ENCODE peak calls at places on chromosomes 12 and 14, in six cellular contexts. G is germinal center; Y is NCI-H1417; N is stimulated activated naive CD8-positive, alpha-beta T cell treated with anti-CD3 and anti-CD28 coated beads, Interleukin-15, Interleukin-2, amounts not matched to agents 100 U/mL and 50 U/mL, for 24 hours; S is effector memory CD4-positive, alpha-beta T cell; R is AML-193. P is an unnamed sample.

GRCh38 chr12:111446044-111446581 is 40.4 kb downstream of the SH2B3 start:
- DNase-seq in G (no peak), Y (peak), N (no peak), S (no peak), R (no peak), P (no peak)

GRCh38 chr12:59113831-59114273 is 193.5 kb upstream of the LRIG3 start:
- DNase-seq in G (peak), Y (peak), N (peak), S (no peak), R (peak), P (no peak)

GRCh38 chr12:34298971-34299801 is 276.9 kb downstream of the ALG10 start:
- DNase-seq in G (no peak), Y (no peak), N (no peak), S (no peak), R (no peak), P (no peak)

GRCh38 chr14:57480044-57480443 is 13.6 kb downstream of the CCDC198 start:
- DNase-seq in G (no peak), Y (no peak), N (no peak), S (no peak), R (no peak), P (no peak)

GRCh38 chr12:52370906-52371608 is 3.8 kb upstream of the KRT85 start:
- DNase-seq in G (no peak), Y (no peak), N (no peak), S (no peak), R (no peak), P (no peak)

GRCh38 chr12:82174936-82175335 is 183.3 kb downstream of the CCDC59 start:
- DNase-seq in G (no peak), Y (peak), N (no peak), S (no peak), R (no peak), P (no peak)

GRCh38 chr14:73744874-73745529 is 30.8 kb upstream of the PNMA1 start:
- DNase-seq in G (no peak), Y (no peak), N (no peak), S (no peak), R (no peak), P (no peak)

GRCh38 chr14:102039157-102039556 is 47.7 kb downstream of the HSP90AA1 start:
- DNase-seq in G (no peak), Y (no peak), N (no peak), S (no peak), R (no peak), P (no peak)

GRCh38 chr12:50174971-50175715 is 8.0 kb upstream of the CERS5 start:
- DNase-seq in G (peak), Y (peak), N (no peak), S (no peak), R (peak), P (no peak)

GRCh38 chr12:107306141-107306670 is 212.9 kb upstream of the CRY1 start:
- DNase-seq in G (no peak), Y (no peak), N (no peak), S (no peak), R (no peak), P (no peak)

GRCh38 chr12:24069532-24070395 is 120.3 kb upstream of the SOX5 start:
- DNase-seq in G (no peak), Y (peak), N (no peak), S (no peak), R (no peak), P (no peak)

GRCh38 chr14:69648480-69649414 is 37.4 kb downstream of the SUSD6 start:
- DNase-seq in G (no peak), Y (peak), N (no peak), S (no peak), R (no peak), P (no peak)

GRCh38 chr12:26614217-26614616 is 218.8 kb downstream of the ITPR2 start:
- DNase-seq in G (peak), Y (peak), N (peak), S (no peak), R (peak), P (no peak)

GRCh38 chr12:105783983-105784947 is 354.5 kb downstream of the NUAK1 start:
- DNase-seq in G (peak), Y (no peak), N (no peak), S (no peak), R (no peak), P (no peak)

P was measured in activated T-helper 1 cell treated with Interleukin-2 at 50 U/mL for 16 hours.